ENCODE peak calls at places on chromosomes 2 and 18, in four cellular contexts. One of them, this sample, is unnamed.

GRCh38 chr2:209208211-209208610 is 215.6 kb upstream of the MAP2 start:
- DNase-seq in ELF-1: no peak
- DNase-seq in stimulated activated CD4-positive, alpha-beta T cell treated with anti-CD3 and anti-CD28 coated beads, Interleukin-4, amount 100 ng/mL, for 24 hours: no peak
- DNase-seq in NCI-H2081: no peak
- DNase-seq in this sample: peak; percentile 64

GRCh38 chr2:235774153-235774552 is 280.3 kb downstream of the AGAP1 start:
- DNase-seq in ELF-1: no peak
- DNase-seq in stimulated activated CD4-positive, alpha-beta T cell treated with anti-CD3 and anti-CD28 coated beads, Interleukin-4, amount 100 ng/mL, for 24 hours: no peak
- DNase-seq in NCI-H2081: no peak
- DNase-seq in this sample: peak; percentile 52

GRCh38 chr2:231104115-231104713 is 20.6 kb downstream of the HTR2B start:
- DNase-seq in ELF-1: peak; percentile 31
- DNase-seq in NCI-H2081: peak; percentile 30
- DNase-seq in stimulated activated CD4-positive, alpha-beta T cell treated with anti-CD3 and anti-CD28 coated beads, Interleukin-4, amount 100 ng/mL, for 24 hours: peak; percentile 47
- DNase-seq in this sample: peak; percentile 84

GRCh38 chr18:5515007-5515744 is 28.6 kb downstream of the EPB41L3 start:
- DNase-seq in stimulated activated CD4-positive, alpha-beta T cell treated with anti-CD3 and anti-CD28 coated beads, Interleukin-4, amount 100 ng/mL, for 24 hours: no peak
- DNase-seq in NCI-H2081: no peak
- DNase-seq in ELF-1: no peak
- DNase-seq in this sample: no peak

GRCh38 chr2:176079851-176080539 is 3.8 kb downstream of the EVX2 start:
- DNase-seq in ELF-1: peak; percentile 93
- DNase-seq in NCI-H2081: peak; percentile 86
- DNase-seq in stimulated activated CD4-positive, alpha-beta T cell treated with anti-CD3 and anti-CD28 coated beads, Interleukin-4, amount 100 ng/mL, for 24 hours: no peak
- DNase-seq in this sample: peak; percentile 95

GRCh38 chr2:215843579-215843978 is 169.8 kb downstream of the MREG start:
- DNase-seq in stimulated activated CD4-positive, alpha-beta T cell treated with anti-CD3 and anti-CD28 coated beads, Interleukin-4, amount 100 ng/mL, for 24 hours: no peak
- DNase-seq in ELF-1: no peak
- DNase-seq in NCI-H2081: no peak
- DNase-seq in this sample: no peak

GRCh38 chr2:209441541-209441940 is 17.7 kb downstream of the MAP2 start:
- DNase-seq in NCI-H2081: no peak
- DNase-seq in stimulated activated CD4-positive, alpha-beta T cell treated with anti-CD3 and anti-CD28 coated beads, Interleukin-4, amount 100 ng/mL, for 24 hours: no peak
- DNase-seq in ELF-1: no peak
- DNase-seq in this sample: no peak

GRCh38 chr2:165239230-165239629 is at the start of gene SCN2A:
- DNase-seq in stimulated activated CD4-positive, alpha-beta T cell treated with anti-CD3 and anti-CD28 coated beads, Interleukin-4, amount 100 ng/mL, for 24 hours: no peak
- DNase-seq in ELF-1: peak; percentile 3
- DNase-seq in NCI-H2081: peak; percentile 76
- DNase-seq in this sample: peak; percentile 51

GRCh38 chr18:10213526-10213925 is 240.9 kb upstream of the APCDD1 start:
- DNase-seq in NCI-H2081: no peak
- DNase-seq in ELF-1: no peak
- DNase-seq in stimulated activated CD4-positive, alpha-beta T cell treated with anti-CD3 and anti-CD28 coated beads, Interleukin-4, amount 100 ng/mL, for 24 hours: no peak
- DNase-seq in this sample: no peak

GRCh38 chr2:201040867-201041628 is 30.4 kb downstream of the HYCC2 start:
- DNase-seq in NCI-H2081: no peak
- DNase-seq in ELF-1: no peak
- DNase-seq in stimulated activated CD4-positive, alpha-beta T cell treated with anti-CD3 and anti-CD28 coated beads, Interleukin-4, amount 100 ng/mL, for 24 hours: no peak
- DNase-seq in this sample: no peak

GRCh38 chr2:86695053-86695691 is 24.9 kb upstream of the RMND5A start:
- DNase-seq in stimulated activated CD4-positive, alpha-beta T cell treated with anti-CD3 and anti-CD28 coated beads, Interleukin-4, amount 100 ng/mL, for 24 hours: no peak
- DNase-seq in NCI-H2081: no peak
- DNase-seq in ELF-1: peak; percentile 16
- DNase-seq in this sample: peak; percentile 81

GRCh38 chr18:58373486-58373885 is 255.4 kb downstream of the ALPK2 start:
- DNase-seq in ELF-1: no peak
- DNase-seq in NCI-H2081: no peak
- DNase-seq in stimulated activated CD4-positive, alpha-beta T cell treated with anti-CD3 and anti-CD28 coated beads, Interleukin-4, amount 100 ng/mL, for 24 hours: no peak
- DNase-seq in this sample: peak; percentile 14

GRCh38 chr18:56711706-56712445 is 60.7 kb downstream of the WDR7 start:
- DNase-seq in ELF-1: no peak
- DNase-seq in NCI-H2081: no peak
- DNase-seq in stimulated activated CD4-positive, alpha-beta T cell treated with anti-CD3 and anti-CD28 coated beads, Interleukin-4, amount 100 ng/mL, for 24 hours: no peak
- DNase-seq in this sample: no peak

GRCh38 chr18:67132919-67133318 is 383.6 kb downstream of the DSEL start:
- DNase-seq in ELF-1: no peak
- DNase-seq in NCI-H2081: peak; percentile 61
- DNase-seq in stimulated activated CD4-positive, alpha-beta T cell treated with anti-CD3 and anti-CD28 coated beads, Interleukin-4, amount 100 ng/mL, for 24 hours: no peak
- DNase-seq in this sample: no peak

GRCh38 chr2:71562518-71562917 is 109.2 kb downstream of the DYSF start:
- DNase-seq in NCI-H2081: no peak
- DNase-seq in ELF-1: peak; percentile 32
- DNase-seq in stimulated activated CD4-positive, alpha-beta T cell treated with anti-CD3 and anti-CD28 coated beads, Interleukin-4, amount 100 ng/mL, for 24 hours: no peak
- DNase-seq in this sample: no peak

GRCh38 chr2:166563894-166564293 is 69.8 kb upstream of the SCN7A start:
- DNase-seq in NCI-H2081: no peak
- DNase-seq in stimulated activated CD4-positive, alpha-beta T cell treated with anti-CD3 and anti-CD28 coated beads, Interleukin-4, amount 100 ng/mL, for 24 hours: no peak
- DNase-seq in ELF-1: no peak
- DNase-seq in this sample: no peak

GRCh38 chr2:136101042-136101441 is 16.9 kb downstream of the CXCR4 start:
- DNase-seq in NCI-H2081: no peak
- DNase-seq in stimulated activated CD4-positive, alpha-beta T cell treated with anti-CD3 and anti-CD28 coated beads, Interleukin-4, amount 100 ng/mL, for 24 hours: no peak
- DNase-seq in ELF-1: no peak
- DNase-seq in this sample: no peak

GRCh38 chr2:99818842-99819241 is 323.5 kb downstream of the AFF3 start:
- DNase-seq in ELF-1: no peak
- DNase-seq in NCI-H2081: peak; percentile 7
- DNase-seq in stimulated activated CD4-positive, alpha-beta T cell treated with anti-CD3 and anti-CD28 coated beads, Interleukin-4, amount 100 ng/mL, for 24 hours: no peak
- DNase-seq in this sample: no peak

GRCh38 chr2:230829293-230829692 is 35.4 kb upstream of the ITM2C start:
- DNase-seq in ELF-1: no peak
- DNase-seq in stimulated activated CD4-positive, alpha-beta T cell treated with anti-CD3 and anti-CD28 coated beads, Interleukin-4, amount 100 ng/mL, for 24 hours: no peak
- DNase-seq in NCI-H2081: no peak
- DNase-seq in this sample: no peak

GRCh38 chr2:150063950-150064549 is 423.4 kb downstream of the RND3 start:
- DNase-seq in stimulated activated CD4-positive, alpha-beta T cell treated with anti-CD3 and anti-CD28 coated beads, Interleukin-4, amount 100 ng/mL, for 24 hours: no peak
- DNase-seq in ELF-1: peak; percentile 37
- DNase-seq in NCI-H2081: no peak
- DNase-seq in this sample: peak; percentile 54

GRCh38 chr2:130376433-130377293 is 20.8 kb downstream of the PTPN18 start:
- DNase-seq in stimulated activated CD4-positive, alpha-beta T cell treated with anti-CD3 and anti-CD28 coated beads, Interleukin-4, amount 100 ng/mL, for 24 hours: no peak
- DNase-seq in NCI-H2081: no peak
- DNase-seq in ELF-1: no peak
- DNase-seq in this sample: peak; percentile 71